ENCODE peak calls at places on chromosomes 1 and 21, in four cellular contexts. One of them, this sample, is unnamed.
A peak's percentile ranks its signal among the peaks of the same experiment; 100 is the strongest.

GRCh38 chr1:121444096-121444495 is 259.3 kb downstream of the SRGAP2C start:
- DNase-seq in CD8-positive, alpha-beta T cell: no peak
- DNase-seq in HCT116: no peak
- DNase-seq in stomach: no peak
- DNase-seq in this sample: no peak

GRCh38 chr1:3672971-3673361 is 20.6 kb downstream of the TP73 start:
- DNase-seq in stomach: no peak
- DNase-seq in CD8-positive, alpha-beta T cell: no peak
- DNase-seq in HCT116: no peak
- DNase-seq in this sample: no peak

GRCh38 chr1:154327466-154328317 is 2.4 kb downstream of the ATP8B2 start:
- DNase-seq in CD8-positive, alpha-beta T cell: no peak
- DNase-seq in stomach: peak; percentile 44
- DNase-seq in HCT116: no peak
- DNase-seq in this sample: no peak

GRCh38 chr1:192633533-192634258 is 2.3 kb upstream of the RGS13 start:
- DNase-seq in HCT116: peak; percentile 4
- DNase-seq in CD8-positive, alpha-beta T cell: no peak
- DNase-seq in stomach: no peak
- DNase-seq in this sample: no peak

GRCh38 chr1:110210604-110211502 is 739 bp downstream of the KCNC4 start:
- DNase-seq in stomach: peak; percentile 57
- DNase-seq in CD8-positive, alpha-beta T cell: peak; percentile 73
- DNase-seq in HCT116: no peak
- DNase-seq in this sample: peak; percentile 26

GRCh38 chr21:39111928-39112327 is 71.3 kb downstream of the PSMG1 start:
- DNase-seq in stomach: no peak
- DNase-seq in HCT116: no peak
- DNase-seq in CD8-positive, alpha-beta T cell: no peak
- DNase-seq in this sample: no peak

GRCh38 chr1:20114021-20114648 is 5.2 kb downstream of the PLA2G2D start:
- DNase-seq in HCT116: no peak
- DNase-seq in CD8-positive, alpha-beta T cell: no peak
- DNase-seq in stomach: no peak
- DNase-seq in this sample: no peak

GRCh38 chr1:182622795-182623528 is 18.8 kb upstream of the RGS16 start:
- DNase-seq in stomach: no peak
- DNase-seq in HCT116: no peak
- DNase-seq in CD8-positive, alpha-beta T cell: no peak
- DNase-seq in this sample: no peak

GRCh38 chr1:28265577-28265976 is 6.3 kb downstream of the SESN2 start:
- DNase-seq in HCT116: no peak
- DNase-seq in stomach: no peak
- DNase-seq in CD8-positive, alpha-beta T cell: no peak
- DNase-seq in this sample: no peak
- H3K9me3 ChIP-seq in HCT116: no peaks in the 10 kb centered on the region
- H3K9me3 ChIP-seq in stomach: no peaks in the 10 kb centered on the region
- H3K9me3 ChIP-seq in CD8-positive, alpha-beta T cell: no peaks in the 10 kb centered on the region
- H3K9me3 ChIP-seq in this sample: no peaks in the 10 kb centered on the region

DNA sequence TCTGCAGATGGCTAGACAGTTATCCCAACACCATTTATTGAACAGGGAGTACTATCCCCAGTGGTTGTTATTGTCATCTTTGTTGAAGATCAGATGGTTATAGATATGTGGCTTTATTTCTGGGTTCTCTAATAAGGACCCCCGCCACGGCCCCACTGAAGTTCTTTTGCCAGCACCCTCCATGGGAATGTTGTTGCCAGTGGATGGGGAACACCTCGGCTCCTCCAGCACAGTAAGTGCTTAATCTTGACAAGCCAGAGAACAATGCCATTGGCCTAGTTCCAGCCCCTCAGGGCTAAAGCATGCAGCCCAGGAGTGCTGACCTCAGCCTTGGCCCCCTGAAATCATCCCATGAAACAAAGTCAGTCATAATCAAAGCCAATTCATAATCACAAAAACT is 337.6 kb downstream of the AGBL4 start:
- DNase-seq in HCT116: no peak
- DNase-seq in stomach: no peak
- DNase-seq in CD8-positive, alpha-beta T cell: no peak
- DNase-seq in this sample: no peak
- H3K9me3 ChIP-seq in HCT116: peaks cover 21% of the 10 kb centered on the region
- H3K9me3 ChIP-seq in stomach: no peaks in the 10 kb centered on the region
- H3K9me3 ChIP-seq in CD8-positive, alpha-beta T cell: no peaks in the 10 kb centered on the region
- H3K9me3 ChIP-seq in this sample: no peaks in the 10 kb centered on the region

GRCh38 chr1:227607336-227607898 is 44.1 kb downstream of the ZNF678 start:
- DNase-seq in CD8-positive, alpha-beta T cell: no peak
- DNase-seq in HCT116: no peak
- DNase-seq in stomach: no peak
- DNase-seq in this sample: no peak

GRCh38 chr1:227604446-227604845 is 41.1 kb downstream of the ZNF678 start:
- DNase-seq in HCT116: no peak
- DNase-seq in CD8-positive, alpha-beta T cell: no peak
- DNase-seq in stomach: no peak
- DNase-seq in this sample: no peak

GRCh38 chr1:227603327-227603726 is 40.0 kb downstream of the ZNF678 start:
- DNase-seq in HCT116: no peak
- DNase-seq in CD8-positive, alpha-beta T cell: no peak
- DNase-seq in stomach: no peak
- DNase-seq in this sample: no peak
- H3K9me3 ChIP-seq in HCT116: peaks cover 6% of the 10 kb centered on the region
- H3K9me3 ChIP-seq in CD8-positive, alpha-beta T cell: no peaks in the 10 kb centered on the region
- H3K9me3 ChIP-seq in stomach: no peaks in the 10 kb centered on the region
- H3K9me3 ChIP-seq in this sample: no peaks in the 10 kb centered on the region

DNA sequence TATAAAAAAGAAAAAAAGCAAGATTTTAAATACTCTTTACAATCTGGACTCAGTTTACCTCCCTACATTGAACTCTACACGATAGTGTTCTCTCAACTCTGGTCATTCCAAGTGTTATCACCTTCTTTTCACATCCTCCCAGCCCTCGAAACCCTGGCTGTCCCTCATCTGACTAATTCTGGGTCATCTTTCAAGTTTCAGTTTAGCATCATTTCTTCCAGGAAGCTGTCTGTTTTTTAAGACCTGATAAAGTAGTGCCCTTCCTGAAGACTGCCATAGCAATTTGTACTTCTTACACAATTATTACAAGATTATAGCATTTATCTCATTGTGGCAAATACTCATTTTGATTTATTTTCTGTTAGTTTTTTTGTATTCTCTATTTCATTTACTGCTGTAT is 1.2 kb downstream of the ALG14 start:
- DNase-seq in stomach: no peak
- DNase-seq in HCT116: no peak
- DNase-seq in CD8-positive, alpha-beta T cell: no peak
- DNase-seq in this sample: no peak
- H3K9me3 ChIP-seq in stomach: no peaks in the 10 kb centered on the region
- H3K9me3 ChIP-seq in HCT116: no peaks in the 10 kb centered on the region
- H3K9me3 ChIP-seq in CD8-positive, alpha-beta T cell: no peaks in the 10 kb centered on the region
- H3K9me3 ChIP-seq in this sample: no peaks in the 10 kb centered on the region

DNA sequence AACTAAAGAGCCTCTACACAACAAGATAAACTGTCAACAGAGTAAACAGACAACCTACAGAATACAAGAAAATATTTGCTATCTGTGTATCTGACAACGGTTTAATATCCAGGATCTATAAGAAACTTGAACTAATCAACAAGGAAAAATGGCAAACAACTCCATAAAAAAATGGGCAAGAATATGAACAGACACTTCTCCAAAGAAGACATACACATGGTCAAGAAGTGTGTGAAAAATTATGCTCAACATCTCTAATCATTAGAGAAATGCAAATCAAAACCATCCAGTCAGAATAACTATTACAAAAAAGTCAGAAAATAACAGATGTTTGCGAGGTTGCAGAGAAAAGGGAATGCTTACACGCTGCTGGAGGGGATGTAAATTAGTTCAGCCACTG is 8.0 kb downstream of the ZNF670 start:
- DNase-seq in CD8-positive, alpha-beta T cell: no peak
- DNase-seq in HCT116: no peak
- DNase-seq in stomach: no peak
- DNase-seq in this sample: no peak
- H3K9me3 ChIP-seq in CD8-positive, alpha-beta T cell: no peaks in the 10 kb centered on the region
- H3K9me3 ChIP-seq in HCT116: peaks cover 11% of the 10 kb centered on the region
- H3K9me3 ChIP-seq in stomach: no peaks in the 10 kb centered on the region
- H3K9me3 ChIP-seq in this sample: peaks cover 5% of the 10 kb centered on the region

GRCh38 chr21:44741921-44742320 is 30.5 kb upstream of the TSPEAR start:
- DNase-seq in stomach: no peak
- DNase-seq in CD8-positive, alpha-beta T cell: no peak
- DNase-seq in HCT116: no peak
- DNase-seq in this sample: no peak

GRCh38 chr21:44738621-44739020 is 27.2 kb upstream of the TSPEAR start:
- DNase-seq in CD8-positive, alpha-beta T cell: no peak
- DNase-seq in stomach: no peak
- DNase-seq in HCT116: no peak
- DNase-seq in this sample: no peak

GRCh38 chr21:44742418-44743153 is 31.2 kb upstream of the TSPEAR start:
- DNase-seq in CD8-positive, alpha-beta T cell: no peak
- DNase-seq in stomach: no peak
- DNase-seq in HCT116: no peak
- DNase-seq in this sample: no peak

GRCh38 chr21:44739316-44739715 is 27.9 kb upstream of the TSPEAR start:
- DNase-seq in CD8-positive, alpha-beta T cell: no peak
- DNase-seq in HCT116: no peak
- DNase-seq in stomach: no peak
- DNase-seq in this sample: no peak

DNA sequence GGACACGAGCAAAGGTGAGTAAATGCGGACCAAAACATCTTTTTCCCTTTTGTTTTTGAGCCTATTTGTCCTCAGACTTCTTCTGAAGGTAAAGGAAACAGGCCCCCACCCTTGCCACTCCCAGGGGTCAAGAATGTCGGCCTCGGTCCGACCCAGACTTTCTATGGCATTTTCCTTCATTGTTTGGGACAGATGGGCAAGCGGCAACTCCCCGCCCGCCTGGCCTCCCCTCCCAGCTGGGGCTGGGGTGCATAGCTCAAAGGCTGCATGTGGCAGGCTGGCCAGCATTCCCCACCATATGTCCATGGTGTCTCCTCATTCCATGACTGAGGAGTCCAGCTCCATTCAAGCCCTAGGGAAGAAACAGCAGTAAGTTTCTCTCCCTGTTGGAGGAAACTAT is 29.3 kb upstream of the TSPEAR start:
- DNase-seq in CD8-positive, alpha-beta T cell: no peak
- DNase-seq in HCT116: no peak
- DNase-seq in stomach: no peak
- DNase-seq in this sample: no peak
- H3K9me3 ChIP-seq in CD8-positive, alpha-beta T cell: no peaks in the 10 kb centered on the region
- H3K9me3 ChIP-seq in HCT116: no peaks in the 10 kb centered on the region
- H3K9me3 ChIP-seq in stomach: no peaks in the 10 kb centered on the region
- H3K9me3 ChIP-seq in this sample: no peaks in the 10 kb centered on the region

GRCh38 chr1:248775496-248775895 is 19.9 kb upstream of the LYPD8 start:
- DNase-seq in CD8-positive, alpha-beta T cell: no peak
- DNase-seq in stomach: no peak
- DNase-seq in HCT116: no peak
- DNase-seq in this sample: no peak
- H3K9me3 ChIP-seq in CD8-positive, alpha-beta T cell: no peaks in the 10 kb centered on the region
- H3K9me3 ChIP-seq in stomach: no peaks in the 10 kb centered on the region
- H3K9me3 ChIP-seq in HCT116: no peaks in the 10 kb centered on the region
- H3K9me3 ChIP-seq in this sample: peaks cover 2% of the 10 kb centered on the region

GRCh38 chr1:221897312-221897711 is 155.4 kb upstream of the DUSP10 start:
- DNase-seq in CD8-positive, alpha-beta T cell: no peak
- DNase-seq in stomach: no peak
- DNase-seq in HCT116: no peak
- DNase-seq in this sample: no peak
- H3K9me3 ChIP-seq in CD8-positive, alpha-beta T cell: no peaks in the 10 kb centered on the region
- H3K9me3 ChIP-seq in stomach: no peaks in the 10 kb centered on the region
- H3K9me3 ChIP-seq in HCT116: no peaks in the 10 kb centered on the region
- H3K9me3 ChIP-seq in this sample: no peaks in the 10 kb centered on the region

GRCh38 chr21:28124541-28124940 is 868.1 kb downstream of the LTN1 start:
- DNase-seq in HCT116: no peak
- DNase-seq in stomach: no peak
- DNase-seq in CD8-positive, alpha-beta T cell: no peak
- DNase-seq in this sample: no peak

GRCh38 chr21:28132713-28133112 is 860.0 kb downstream of the LTN1 start:
- DNase-seq in stomach: no peak
- DNase-seq in CD8-positive, alpha-beta T cell: no peak
- DNase-seq in HCT116: no peak
- DNase-seq in this sample: no peak

GRCh38 chr21:28127390-28127789 is 865.3 kb downstream of the LTN1 start:
- DNase-seq in HCT116: no peak
- DNase-seq in CD8-positive, alpha-beta T cell: no peak
- DNase-seq in stomach: no peak
- DNase-seq in this sample: no peak

DNA sequence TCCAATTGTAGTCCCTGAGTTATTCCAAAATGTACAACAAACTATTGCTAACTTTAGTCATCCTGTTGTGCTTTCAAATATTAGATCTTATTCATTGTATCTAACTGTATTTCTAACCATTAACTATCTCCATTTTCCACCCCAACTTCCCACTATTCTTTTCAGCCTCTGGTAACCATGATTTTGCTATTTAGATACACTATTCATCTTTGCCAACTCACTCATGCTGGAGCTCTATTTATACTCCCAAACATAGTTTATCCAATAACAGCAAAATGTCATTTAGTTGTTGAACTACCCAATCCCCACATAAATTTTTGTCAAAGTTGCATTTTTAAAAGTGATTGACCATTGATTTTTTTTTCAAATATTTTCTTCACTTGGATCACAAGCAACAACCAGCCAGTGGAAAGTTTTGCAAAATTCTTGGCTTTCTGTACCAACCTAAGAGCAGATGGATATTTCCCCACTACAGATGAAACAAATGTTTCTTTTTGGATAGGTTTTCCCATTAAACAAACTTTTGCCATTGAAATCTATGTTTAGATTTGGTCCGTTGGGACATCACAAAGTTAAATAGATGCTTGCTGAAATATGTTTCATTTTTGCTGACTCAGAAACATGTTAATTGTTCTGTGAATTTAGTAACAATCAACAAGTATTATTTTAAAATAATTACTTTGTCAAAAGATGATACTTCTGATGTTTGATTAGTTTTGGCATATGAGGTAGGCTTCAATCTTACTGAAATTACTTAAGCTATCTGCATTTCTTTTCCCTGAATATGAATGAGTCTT is 866.0 kb downstream of the LTN1 start:
- DNase-seq in HCT116: no peak
- DNase-seq in CD8-positive, alpha-beta T cell: no peak
- DNase-seq in stomach: no peak
- DNase-seq in this sample: no peak
- H3K9me3 ChIP-seq in HCT116: peaks cover 21% of the 10 kb centered on the region
- H3K9me3 ChIP-seq in CD8-positive, alpha-beta T cell: peaks cover 4% of the 10 kb centered on the region
- H3K9me3 ChIP-seq in stomach: no peaks in the 10 kb centered on the region
- H3K9me3 ChIP-seq in this sample: no peaks in the 10 kb centered on the region

DNA sequence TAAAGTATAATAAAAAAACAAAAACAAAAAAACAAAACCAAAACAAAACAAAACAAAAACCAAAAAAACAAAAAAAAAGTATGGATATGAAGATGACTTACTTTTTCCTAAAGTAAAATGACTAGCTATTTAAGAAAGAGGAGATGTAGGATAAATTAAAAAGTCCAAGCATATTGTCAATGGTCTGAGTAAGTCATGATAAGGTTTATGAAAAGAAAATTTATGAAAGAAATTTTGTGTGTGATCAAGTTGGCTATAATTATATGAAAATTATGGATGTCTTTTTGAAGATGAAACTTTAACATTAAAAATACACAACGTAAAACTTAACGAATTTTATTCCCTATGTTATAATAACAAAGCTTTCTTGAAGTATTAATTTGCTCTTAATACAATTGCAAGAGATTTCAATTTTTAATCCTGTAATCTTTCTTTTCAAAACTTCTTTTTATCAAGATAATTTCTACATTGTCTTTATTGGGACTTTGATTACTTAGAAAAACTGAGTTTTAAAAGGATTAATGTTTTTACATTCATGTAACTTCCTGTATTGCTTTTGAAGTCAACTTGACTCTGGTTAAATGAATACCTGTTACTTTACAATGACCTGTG is 200.9 kb upstream of the IVNS1ABP start:
- DNase-seq in stomach: no peak
- DNase-seq in CD8-positive, alpha-beta T cell: no peak
- DNase-seq in HCT116: no peak
- DNase-seq in this sample: no peak
- H3K9me3 ChIP-seq in stomach: no peaks in the 10 kb centered on the region
- H3K9me3 ChIP-seq in CD8-positive, alpha-beta T cell: peaks cover 3% of the 10 kb centered on the region
- H3K9me3 ChIP-seq in HCT116: peaks cover 3% of the 10 kb centered on the region
- H3K9me3 ChIP-seq in this sample: no peaks in the 10 kb centered on the region

This sample was measured in T-helper 17 cell.